ENCODE peak calls at places on chromosome 21, in ten cellular contexts. T is A549, H is H1, Z is ovary, I is stomach, V is transverse colon, M is tibial nerve, S is sigmoid colon, X is GM12878, Y is suprapubic skin. N is an unnamed sample.

GRCh38 chr21:31780944-31781343 is 49.0 kb upstream of the SCAF4 start:
- DNase-seq in T (peak), H (no peak), Z (no peak), I (no peak), V (no peak), M (no peak), S (no peak), X (no peak), Y (no peak), N (no peak)

GRCh38 chr21:34845521-34846213 is 176.9 kb downstream of the CLIC6 start:
- DNase-seq in T (no peak), H (no peak), Z (no peak), I (peak), V (peak), M (no peak), S (no peak), X (peak), Y (no peak), N (no peak)

GRCh38 chr21:24418671-24419070 is 1188.6 kb downstream of the MRPL39 start:
- DNase-seq in T (no peak), H (no peak), Z (no peak), I (no peak), V (no peak), M (no peak), S (no peak), X (no peak), Y (no peak), N (no peak)

GRCh38 chr21:25960423-25960822 is 210.1 kb downstream of the APP start:
- DNase-seq in T (no peak), H (no peak), Z (no peak), I (no peak), V (no peak), M (no peak), S (no peak), X (no peak), Y (no peak), N (no peak)

GRCh38 chr21:46633561-46633960 is 1.9 kb upstream of the PRMT2 start:
- DNase-seq in T (no peak), H (no peak), Z (no peak), I (no peak), V (no peak), M (no peak), S (no peak), X (no peak), Y (no peak), N (no peak)

GRCh38 chr21:31660134-31660565 is 657 bp downstream of the SOD1 start:
- DNase-seq in T (no peak), H (no peak), Z (peak), I (no peak), V (peak), M (no peak), S (no peak), X (no peak), Y (peak), N (no peak)

GRCh38 chr21:37757631-37758376 is 158.5 kb downstream of the KCNJ6 start:
- DNase-seq in T (no peak), H (no peak), Z (no peak), I (no peak), V (no peak), M (no peak), S (no peak), X (no peak), Y (no peak), N (no peak)

GRCh38 chr21:16571594-16571993 is 841.8 kb downstream of the USP25 start:
- DNase-seq in T (no peak), H (no peak), Z (no peak), I (no peak), V (no peak), M (no peak), S (no peak), X (no peak), Y (no peak), N (no peak)

GRCh38 chr21:16181024-16181423 is 451.2 kb downstream of the USP25 start:
- DNase-seq in T (no peak), H (no peak), Z (no peak), I (no peak), V (no peak), M (no peak), S (no peak), X (no peak), Y (no peak), N (no peak)

GRCh38 chr21:25639167-25639921 is at the start of gene JAM2:
- DNase-seq in T (peak), H (peak), Z (peak), I (no peak), V (peak), M (peak), S (peak), X (no peak), Y (peak), N (peak)

GRCh38 chr21:16420086-16420724 is 690.4 kb downstream of the USP25 start:
- DNase-seq in T (peak), H (no peak), Z (peak), I (peak), V (no peak), M (peak), S (peak), X (no peak), Y (no peak), N (peak)

GRCh38 chr21:15557925-15558324 is 171.9 kb upstream of the USP25 start:
- DNase-seq in T (no peak), H (no peak), Z (no peak), I (no peak), V (no peak), M (no peak), S (no peak), X (no peak), Y (no peak), N (no peak)

GRCh38 chr21:31195334-31196015 is 148.6 kb downstream of the TIAM1 start:
- DNase-seq in T (no peak), H (no peak), Z (no peak), I (no peak), V (no peak), M (no peak), S (no peak), X (peak), Y (no peak), N (no peak)

GRCh38 chr21:32206631-32207030 is 72.2 kb downstream of the MIS18A start:
- DNase-seq in T (no peak), H (no peak), Z (no peak), I (no peak), V (no peak), M (no peak), S (no peak), X (no peak), Y (no peak), N (no peak)

GRCh38 chr21:36820176-36821031 is 121.5 kb downstream of the SIM2 start:
- DNase-seq in T (no peak), H (peak), Z (no peak), I (no peak), V (no peak), M (no peak), S (no peak), X (no peak), Y (no peak), N (no peak)

GRCh38 chr21:21046063-21046462 is 47.9 kb downstream of the NCAM2 start:
- DNase-seq in T (no peak), H (no peak), Z (no peak), I (no peak), V (no peak), M (no peak), S (no peak), X (no peak), Y (no peak), N (no peak)

GRCh38 chr21:29939859-29940245 is at the start of gene GRIK1:
- DNase-seq in T (no peak), H (peak), Z (no peak), I (no peak), V (no peak), M (no peak), S (no peak), X (no peak), Y (no peak), N (no peak)

GRCh38 chr21:36205962-36206361 is 49.3 kb downstream of the DOP1B start:
- DNase-seq in T (no peak), H (no peak), Z (no peak), I (no peak), V (no peak), M (no peak), S (no peak), X (no peak), Y (no peak), N (no peak)

GRCh38 chr21:32207096-32207716 is 71.6 kb downstream of the MIS18A start:
- DNase-seq in T (no peak), H (no peak), Z (no peak), I (no peak), V (no peak), M (no peak), S (no peak), X (no peak), Y (no peak), N (no peak)

GRCh38 chr21:37914211-37914900 is 1.9 kb downstream of the KCNJ6 start:
- DNase-seq in T (no peak), H (peak), Z (no peak), I (no peak), V (no peak), M (no peak), S (no peak), X (no peak), Y (no peak), N (no peak)

GRCh38 chr21:25456672-25457071 is 150.6 kb downstream of the MRPL39 start:
- DNase-seq in T (no peak), H (no peak), Z (no peak), I (peak), V (no peak), M (no peak), S (no peak), X (peak), Y (no peak), N (no peak)

GRCh38 chr21:44199448-44199847 is 41.3 kb downstream of the ICOSLG start:
- DNase-seq in T (no peak), H (peak), Z (no peak), I (peak), V (peak), M (no peak), S (no peak), X (no peak), Y (peak), N (no peak)

GRCh38 chr21:19286901-19287300 is 883.3 kb upstream of the TMPRSS15 start:
- DNase-seq in T (no peak), H (no peak), Z (no peak), I (no peak), V (no peak), M (no peak), S (no peak), X (no peak), Y (no peak), N (no peak)

GRCh38 chr21:29265690-29266479 is 32.8 kb upstream of the BACH1 start:
- DNase-seq in T (no peak), H (no peak), Z (no peak), I (no peak), V (no peak), M (no peak), S (no peak), X (peak), Y (no peak), N (no peak)

GRCh38 chr21:25425156-25425555 is 182.1 kb downstream of the MRPL39 start:
- DNase-seq in T (no peak), H (no peak), Z (no peak), I (no peak), V (no peak), M (no peak), S (no peak), X (no peak), Y (no peak), N (no peak)

GRCh38 chr21:43733529-43734071 is 14.7 kb downstream of the PDXK start:
- DNase-seq in T (no peak), H (no peak), Z (no peak), I (no peak), V (peak), M (peak), S (no peak), X (no peak), Y (no peak), N (no peak)

GRCh38 chr21:16969636-16970035 is 543.2 kb upstream of the CXADR start:
- DNase-seq in T (no peak), H (no peak), Z (no peak), I (no peak), V (no peak), M (no peak), S (no peak), X (no peak), Y (no peak), N (no peak)

GRCh38 chr21:35234725-35235124 is 185.6 kb upstream of the RUNX1 start:
- DNase-seq in T (no peak), H (no peak), Z (no peak), I (no peak), V (no peak), M (no peak), S (no peak), X (peak), Y (no peak), N (no peak)

GRCh38 chr21:42609806-42610205 is 43.6 kb upstream of the PDE9A start:
- DNase-seq in T (no peak), H (no peak), Z (no peak), I (no peak), V (no peak), M (no peak), S (no peak), X (peak), Y (peak), N (no peak)

GRCh38 chr21:15009964-15010363 is 54.8 kb downstream of the NRIP1 start:
- DNase-seq in T (no peak), H (no peak), Z (no peak), I (no peak), V (no peak), M (no peak), S (no peak), X (no peak), Y (no peak), N (no peak)

GRCh38 chr21:26042181-26042876 is 128.2 kb downstream of the APP start:
- DNase-seq in T (no peak), H (no peak), Z (no peak), I (no peak), V (no peak), M (no peak), S (no peak), X (no peak), Y (no peak), N (no peak)

GRCh38 chr21:26388731-26389231 is 184.3 kb downstream of the CYYR1 start:
- DNase-seq in T (peak), H (no peak), Z (no peak), I (no peak), V (no peak), M (no peak), S (no peak), X (no peak), Y (no peak), N (no peak)

GRCh38 chr21:21084179-21084578 is 86.0 kb downstream of the NCAM2 start:
- DNase-seq in T (no peak), H (no peak), Z (no peak), I (no peak), V (no peak), M (no peak), S (no peak), X (no peak), Y (no peak), N (no peak)

GRCh38 chr21:16124397-16125130 is 394.8 kb downstream of the USP25 start:
- DNase-seq in T (peak), H (no peak), Z (peak), I (no peak), V (no peak), M (peak), S (no peak), X (no peak), Y (no peak), N (no peak)

DNA sequence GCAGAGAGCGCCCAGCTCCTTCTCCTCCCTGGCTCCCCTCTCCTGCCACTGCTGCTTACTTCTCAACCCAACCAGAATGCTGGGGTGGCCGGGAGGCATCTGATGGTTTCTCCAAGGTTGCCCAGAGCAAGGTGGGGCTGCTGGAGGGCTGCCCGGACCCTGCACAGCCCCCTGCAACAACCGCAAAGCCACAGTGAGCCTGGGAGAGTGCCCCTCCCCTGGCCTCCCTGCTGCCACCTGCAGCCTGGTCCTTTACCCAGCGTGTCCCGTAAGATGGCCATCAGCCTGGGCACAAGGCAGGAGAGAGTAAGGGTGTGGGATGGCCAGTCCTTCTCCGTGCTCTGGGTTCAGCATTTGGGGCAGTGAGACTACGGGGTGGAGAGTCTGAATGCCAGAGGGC is 17.0 kb downstream of the MX2 start:
- DNase-seq in T (no peak), H (no peak), Z (no peak), I (no peak), V (no peak), M (no peak), S (no peak), X (no peak), Y (no peak), N (no peak)
- TF ChIP-seq CTCF in T (no peak), H (peak), Z (no peak), I (no peak), V (no peak), M (no peak), S (no peak), X (no peak), Y (no peak), N (no peak)

GRCh38 chr21:28066051-28066450 is 926.6 kb downstream of the LTN1 start:
- DNase-seq in T (no peak), H (no peak), Z (no peak), I (no peak), V (no peak), M (no peak), S (no peak), X (no peak), Y (no peak), N (no peak)

GRCh38 chr21:28067015-28067414 is 925.7 kb downstream of the LTN1 start:
- DNase-seq in T (no peak), H (no peak), Z (no peak), I (no peak), V (no peak), M (no peak), S (no peak), X (no peak), Y (no peak), N (no peak)

GRCh38 chr21:28069446-28069845 is 923.2 kb downstream of the LTN1 start:
- DNase-seq in T (no peak), H (no peak), Z (no peak), I (no peak), V (no peak), M (no peak), S (no peak), X (no peak), Y (no peak), N (no peak)

GRCh38 chr21:28072601-28073000 is 920.1 kb downstream of the LTN1 start:
- DNase-seq in T (no peak), H (no peak), Z (no peak), I (no peak), V (no peak), M (no peak), S (no peak), X (no peak), Y (no peak), N (no peak)

DNA sequence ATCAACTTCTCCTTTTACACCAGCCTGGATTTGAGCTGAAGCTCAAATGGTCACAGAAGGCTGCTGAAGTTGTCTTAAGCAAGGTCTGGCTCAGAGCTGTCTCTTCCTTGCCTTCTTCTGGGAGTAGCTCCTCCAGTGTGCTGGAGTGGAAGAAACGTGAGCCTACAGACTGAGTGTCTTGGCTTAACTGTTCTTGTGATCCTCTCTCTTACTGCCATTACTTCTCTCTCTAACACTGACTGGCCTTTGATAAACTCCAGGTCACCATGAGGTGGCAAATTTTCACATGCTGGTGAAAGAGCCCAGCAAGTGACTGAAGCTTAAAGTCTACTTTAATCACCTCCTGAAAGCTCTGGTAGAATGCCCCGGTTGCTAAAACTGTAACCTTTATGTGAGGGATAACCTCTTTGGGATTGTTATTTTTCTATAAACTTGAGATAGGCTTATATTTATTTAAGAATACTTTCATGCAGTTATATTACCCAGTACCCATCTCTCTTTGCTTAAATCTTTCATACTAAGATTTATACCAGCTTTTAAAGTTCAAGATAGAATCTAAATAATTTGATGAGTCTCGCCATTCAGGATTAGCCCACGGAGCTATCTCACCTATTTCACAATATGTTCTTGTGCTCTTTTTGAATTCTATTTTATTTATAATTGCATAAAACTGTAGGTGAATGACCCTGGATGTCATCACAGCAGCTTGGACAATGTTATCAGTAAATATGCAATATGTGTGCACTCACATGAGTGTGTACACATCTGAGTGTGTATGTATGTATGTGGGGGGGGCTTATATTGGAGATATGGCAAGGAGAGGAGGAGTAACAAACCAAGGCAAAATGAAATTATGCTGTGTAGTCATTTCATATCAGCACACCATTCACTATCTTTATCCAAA is 924.0 kb downstream of the LTN1 start:
- DNase-seq in T (peak), H (no peak), Z (no peak), I (no peak), V (no peak), M (no peak), S (no peak), X (no peak), Y (no peak), N (no peak)
- TF ChIP-seq POLR2A in T (no peak), H (no peak), Z (no peak), I (no peak), V (no peak), M (no peak), S (no peak), X (no peak), Y (no peak), N (no peak)

GRCh38 chr21:45390121-45390751 is 14.7 kb upstream of the COL18A1 start:
- DNase-seq in T (no peak), H (no peak), Z (peak), I (no peak), V (no peak), M (no peak), S (peak), X (no peak), Y (peak), N (peak)
- TF ChIP-seq EP300 in T (no peak), H (no peak), Z (no peak), I (no peak), V (no peak), M (no peak), S (no peak), X (no peak), Y (no peak), N (no peak)

DNA sequence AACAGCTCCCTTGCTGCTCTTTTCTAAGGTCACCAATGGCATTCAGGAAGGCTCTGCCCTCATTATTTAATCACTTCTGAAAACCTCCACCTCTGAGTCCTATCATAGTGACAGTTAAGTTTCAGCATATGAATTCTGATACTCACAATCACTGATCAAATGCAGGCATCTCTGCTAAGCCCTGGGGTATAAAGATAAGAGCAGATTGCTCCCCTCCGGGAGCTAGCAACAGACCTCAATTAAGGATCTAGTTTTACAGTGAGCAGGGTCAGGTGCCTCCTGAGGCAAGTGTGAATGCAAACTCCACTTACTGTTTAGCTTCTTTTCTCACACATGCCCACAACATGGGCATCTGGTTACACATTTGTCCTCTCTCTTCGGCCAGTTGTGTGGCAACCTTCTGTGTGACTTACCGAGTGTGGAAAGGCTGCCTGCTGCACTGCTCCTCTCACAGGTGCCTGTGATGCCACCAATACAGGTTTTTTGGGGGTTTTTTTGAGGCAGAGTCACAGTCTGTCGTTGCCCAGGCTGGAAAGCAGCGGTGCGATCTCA is 15.0 kb downstream of the IL10RB start:
- DNase-seq in T (no peak), H (no peak), Z (no peak), I (no peak), V (no peak), M (no peak), S (no peak), X (no peak), Y (no peak), N (no peak)
- TF ChIP-seq CTCF in T (no peak), H (no peak), Z (no peak), I (no peak), V (no peak), M (no peak), S (no peak), X (no peak), Y (no peak), N (no peak)

GRCh38 chr21:39126486-39126806 is 56.8 kb downstream of the PSMG1 start:
- DNase-seq in T (no peak), H (no peak), Z (no peak), I (no peak), V (no peak), M (no peak), S (no peak), X (no peak), Y (no peak), N (no peak)

GRCh38 chr21:39127506-39127905 is 55.7 kb downstream of the PSMG1 start:
- DNase-seq in T (no peak), H (peak), Z (no peak), I (no peak), V (no peak), M (no peak), S (no peak), X (no peak), Y (no peak), N (no peak)

GRCh38 chr21:39123375-39123774 is 59.9 kb downstream of the PSMG1 start:
- DNase-seq in T (no peak), H (no peak), Z (no peak), I (no peak), V (no peak), M (no peak), S (no peak), X (no peak), Y (no peak), N (no peak)

GRCh38 chr21:39124852-39125251 is 58.4 kb downstream of the PSMG1 start:
- DNase-seq in T (no peak), H (no peak), Z (no peak), I (no peak), V (no peak), M (no peak), S (no peak), X (no peak), Y (no peak), N (no peak)

GRCh38 chr21:39125752-39126485 is 57.3 kb downstream of the PSMG1 start:
- DNase-seq in T (peak), H (peak), Z (peak), I (peak), V (peak), M (peak), S (peak), X (no peak), Y (no peak), N (peak)
- TF ChIP-seq POLR2A in T (no peak), H (no peak), Z (no peak), I (no peak), V (no peak), M (no peak), S (no peak), X (no peak), Y (no peak), N (no peak)